ENCODE peak calls at places on chromosomes 7 and 10, in five cellular contexts. L is OCI-LY7; Z is heart right ventricle; Q is CD4-positive, alpha-beta memory T cell; J is endothelial cell of umbilical vein. Y is an unnamed sample.
A peak's percentile ranks its signal among the peaks of the same experiment; 100 is the strongest.

GRCh38 chr7:96034940-96035727 is 262.8 kb downstream of the DYNC1I1 start:
- DNase-seq in L (no peak), Z (no peak), Q (no peak), J (no peak), Y (no peak)

GRCh38 chr7:51455948-51456347 is 139.3 kb upstream of the COBL start:
- DNase-seq in L (no peak), Z (no peak), Q (no peak), J (no peak), Y (no peak)

GRCh38 chr7:34075976-34076375 is 170.6 kb downstream of the BMPER start:
- DNase-seq in L (no peak), Z (no peak), Q (no peak), J (no peak), Y (no peak)

GRCh38 chr7:17939670-17940301 is 508 bp downstream of the SNX13 start:
- DNase-seq in L (peak; percentile 44), Z (peak; percentile 38), Q (no peak), J (peak; percentile 73), Y (no peak)

GRCh38 chr10:110609592-110609991 is 34.5 kb upstream of the RBM20 start:
- DNase-seq in L (peak; percentile 23), Z (no peak), Q (no peak), J (peak; percentile 6), Y (no peak)

GRCh38 chr10:1715821-1716220 is 21.5 kb downstream of the ADARB2 start:
- DNase-seq in L (peak; percentile 52), Z (no peak), Q (no peak), J (no peak), Y (no peak)

GRCh38 chr10:80357000-80357803 is 621 bp downstream of the DYDC2 start:
- DNase-seq in L (no peak), Z (peak; percentile 8), Q (no peak), J (no peak), Y (no peak)

GRCh38 chr10:29895436-29895835 is 163.9 kb downstream of the JCAD start:
- DNase-seq in L (no peak), Z (peak; percentile 59), Q (no peak), J (peak; percentile 98), Y (no peak)

GRCh38 chr7:119351320-119351719 is 921.7 kb upstream of the KCND2 start:
- DNase-seq in L (no peak), Z (no peak), Q (no peak), J (no peak), Y (no peak)

GRCh38 chr7:15854841-15855576 is 168.5 kb upstream of the MEOX2 start:
- DNase-seq in L (no peak), Z (no peak), Q (no peak), J (peak; percentile 84), Y (no peak)

GRCh38 chr7:80018941-80019808 is 115.5 kb upstream of the GNAI1 start:
- DNase-seq in L (peak; percentile 53), Z (no peak), Q (no peak), J (peak; percentile 55), Y (peak; percentile 9)

GRCh38 chr7:141231018-141231792 is 157.3 kb downstream of the TMEM178B start:
- DNase-seq in L (no peak), Z (peak; percentile 38), Q (no peak), J (no peak), Y (no peak)

GRCh38 chr7:92279429-92280031 is 33.8 kb downstream of the ANKIB1 start:
- DNase-seq in L (no peak), Z (no peak), Q (no peak), J (no peak), Y (no peak)

GRCh38 chr10:99609186-99609585 is 11.1 kb downstream of the SLC25A28 start:
- DNase-seq in L (no peak), Z (no peak), Q (no peak), J (no peak), Y (no peak)

GRCh38 chr10:124155781-124156401 is 62.5 kb upstream of the CHST15 start:
- DNase-seq in L (no peak), Z (peak; percentile 48), Q (no peak), J (peak; percentile 62), Y (no peak)

DNA sequence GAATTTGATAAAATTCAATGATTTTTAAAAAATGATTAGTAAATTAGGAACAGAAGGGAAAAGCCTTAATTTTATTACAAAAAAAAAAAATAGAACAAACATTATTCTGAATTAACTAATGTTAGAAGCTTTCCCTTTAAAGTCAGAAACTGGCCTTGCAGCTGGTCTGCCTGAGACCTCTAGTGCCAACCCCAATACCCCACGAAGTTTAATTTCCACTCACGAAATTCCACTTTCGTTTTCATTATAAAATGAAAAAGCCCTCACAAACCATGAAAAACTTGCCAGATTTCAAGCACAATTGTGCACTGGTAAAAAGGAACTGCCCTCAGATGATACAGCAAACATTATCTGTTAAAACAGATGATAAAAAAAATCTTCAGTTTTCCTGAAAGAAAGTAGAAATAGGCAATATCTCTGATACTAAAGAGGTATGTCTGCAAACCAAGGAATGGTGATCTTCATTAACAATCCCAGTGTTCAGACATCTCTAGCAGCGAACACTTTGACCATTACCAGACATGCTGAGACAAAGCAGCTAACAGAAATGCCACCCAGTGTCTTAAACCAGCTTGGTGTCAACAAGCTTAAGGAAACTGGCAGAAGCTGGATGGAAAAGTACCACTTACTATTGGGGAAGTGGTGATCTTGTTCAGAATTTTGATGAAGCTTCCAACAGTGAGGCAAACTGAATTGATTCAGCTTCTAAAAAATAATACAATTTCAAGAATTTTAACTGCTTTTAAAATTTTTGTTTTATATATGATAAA is 80.2 kb downstream of the PALS2 start:
- DNase-seq in L (no peak), Z (no peak), Q (no peak), J (peak; percentile 34), Y (no peak)
- H3K4me3 ChIP-seq in L (no peak overlapping the region), Z (peak overlapping the region; percentile 36), Q (no peak overlapping the region), J (no peak overlapping the region), Y (no peak overlapping the region)

GRCh38 chr10:14532473-14533251 is 201.9 kb upstream of the FRMD4A start:
- DNase-seq in L (no peak), Z (no peak), Q (no peak), J (no peak), Y (no peak)
- H3K4me1 ChIP-seq in L (no peaks in the 10 kb centered on the region), Z (no peaks in the 10 kb centered on the region), Q (peaks cover 97% of the 10 kb centered on the region), J (peaks cover 25% of the 10 kb centered on the region), Y (peaks cover 31% of the 10 kb centered on the region)

GRCh38 chr7:88759956-88760515 is 536 bp downstream of the ZNF804B start:
- DNase-seq in L (no peak), Z (no peak), Q (no peak), J (peak; percentile 10), Y (no peak)

GRCh38 chr7:88757371-88757770 is 2.1 kb upstream of the ZNF804B start:
- DNase-seq in L (no peak), Z (no peak), Q (no peak), J (no peak), Y (no peak)

GRCh38 chr7:88756806-88757205 is 2.7 kb upstream of the ZNF804B start:
- DNase-seq in L (no peak), Z (no peak), Q (no peak), J (no peak), Y (no peak)

GRCh38 chr7:88759216-88759955 is at the start of gene ZNF804B:
- DNase-seq in L (no peak), Z (peak; percentile 9), Q (no peak), J (peak; percentile 7), Y (peak; percentile 4)

DNA sequence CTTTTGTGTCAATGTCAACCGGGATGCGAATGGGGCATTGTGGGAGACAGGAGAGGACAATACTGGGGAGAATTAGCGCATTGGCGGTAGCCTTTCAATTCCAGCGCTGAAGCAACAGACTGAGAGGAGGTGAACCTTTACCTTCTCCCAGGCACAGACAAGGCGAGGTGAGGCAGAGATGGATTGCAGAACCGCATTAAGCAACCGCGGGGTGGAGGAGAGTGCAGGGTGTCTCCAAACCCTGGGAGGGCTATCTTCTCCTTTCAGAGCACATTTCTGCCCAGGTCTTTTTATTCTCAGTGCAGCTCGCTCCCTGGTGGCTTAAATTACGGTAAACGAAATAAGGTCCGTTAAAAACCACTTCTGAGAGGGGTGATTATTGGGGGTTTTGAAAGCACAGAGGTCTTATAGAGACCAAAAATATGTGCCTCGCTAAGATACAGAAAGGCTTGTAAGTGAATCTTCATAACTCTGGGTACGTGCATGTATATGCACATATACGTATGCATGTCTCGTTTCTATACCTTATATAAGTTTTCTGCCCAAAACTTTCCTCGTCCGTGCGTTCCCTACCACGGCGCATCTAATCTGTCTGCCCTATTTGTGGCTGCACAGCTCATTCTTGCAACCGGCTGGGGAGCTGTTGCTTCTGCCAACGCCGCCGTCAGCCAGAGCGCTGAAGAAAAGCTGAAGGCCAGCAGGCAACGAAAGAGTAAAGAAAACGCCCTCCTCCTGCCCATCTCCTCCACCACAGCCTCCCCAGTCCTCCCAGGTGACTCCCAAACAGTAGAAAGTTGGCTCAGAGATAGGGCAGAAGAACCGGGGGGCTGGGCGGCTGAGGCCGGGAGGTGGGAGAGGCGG is 915 bp upstream of the ZNF804B start:
- DNase-seq in L (no peak), Z (peak; percentile 20), Q (no peak), J (peak; percentile 34), Y (no peak)
- H3K4me3 ChIP-seq in L (no peak overlapping the region), Z (peak overlapping the region; percentile 58), Q (no peak overlapping the region), J (peak overlapping the region; percentile 2), Y (no peak overlapping the region)

DNA sequence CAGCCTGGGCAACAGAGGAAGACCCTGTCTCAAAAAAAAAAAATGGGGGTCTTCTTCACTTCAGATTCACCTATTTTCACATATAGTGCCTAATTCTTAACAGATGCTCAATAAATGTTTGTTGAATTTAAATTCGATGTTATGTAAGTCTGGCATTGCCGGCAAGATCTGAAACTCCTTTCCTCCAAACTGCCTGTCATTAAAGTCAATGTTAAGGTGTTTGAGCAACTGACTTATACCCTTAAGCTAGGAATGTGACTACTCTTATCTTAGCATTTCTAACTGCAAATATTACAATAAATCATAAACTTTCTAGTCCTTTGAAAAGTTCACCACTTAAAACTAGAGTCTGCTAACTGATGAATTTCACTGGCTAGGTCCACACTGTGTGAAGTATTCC is 95.2 kb downstream of the NRP1 start:
- DNase-seq in L (no peak), Z (no peak), Q (no peak), J (no peak), Y (no peak)
- H3K4me1 ChIP-seq in L (no peaks in the 10 kb centered on the region), Z (peaks cover 30% of the 10 kb centered on the region), Q (no peaks in the 10 kb centered on the region), J (peaks cover 29% of the 10 kb centered on the region), Y (no peaks in the 10 kb centered on the region)

GRCh38 chr10:27258492-27258837 is 17.9 kb upstream of the ACBD5 start:
- DNase-seq in L (no peak), Z (no peak), Q (peak; percentile 9), J (no peak), Y (no peak)
- H3K4me3 ChIP-seq in L (no peak overlapping the region), Z (peak overlapping the region; percentile 57), Q (peak overlapping the region; percentile 55), J (peak overlapping the region; percentile 35), Y (peak overlapping the region; percentile 60)

GRCh38 chr10:71840177-71840711 is 10.8 kb downstream of the PSAP start:
- DNase-seq in L (no peak), Z (peak; percentile 58), Q (no peak), J (peak; percentile 63), Y (no peak)
- H3K4me1 ChIP-seq in L (peaks cover 83% of the 10 kb centered on the region), Z (peaks cover 87% of the 10 kb centered on the region), Q (peaks cover 62% of the 10 kb centered on the region), J (peaks cover 23% of the 10 kb centered on the region), Y (peaks cover 21% of the 10 kb centered on the region)

DNA sequence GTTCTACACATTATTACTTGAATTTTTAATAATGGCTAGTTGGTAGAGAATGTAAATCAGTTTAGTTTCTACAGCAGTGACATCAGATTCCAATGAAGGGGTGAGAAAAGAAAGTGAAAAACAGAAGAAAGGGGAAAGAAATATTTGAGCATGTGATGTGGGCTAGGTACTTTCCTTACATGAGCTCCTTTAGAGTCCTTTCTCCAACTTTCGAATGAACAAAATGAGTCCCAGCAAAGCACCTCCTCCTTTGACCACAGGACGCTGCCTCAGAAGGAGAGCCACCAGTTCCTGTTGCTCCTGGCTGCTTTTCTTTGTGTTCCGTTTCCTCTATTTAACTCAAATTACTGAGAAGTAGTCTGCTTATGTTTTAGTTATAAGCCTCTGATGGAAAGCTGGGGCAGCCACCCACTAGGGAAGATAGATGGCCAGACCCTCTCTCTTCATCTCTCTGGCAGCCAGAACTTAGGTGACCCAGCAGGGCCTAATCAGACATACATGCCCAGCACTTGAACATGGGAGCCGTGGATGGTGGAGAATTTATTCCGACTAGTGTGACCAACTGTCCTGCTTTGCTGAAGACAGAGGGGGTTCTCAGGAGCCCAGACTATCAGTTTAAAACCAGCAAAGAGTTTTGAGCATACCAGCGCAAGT is 82.4 kb upstream of the NME8 start:
- DNase-seq in L (no peak), Z (no peak), Q (no peak), J (no peak), Y (no peak)
- H3K4me3 ChIP-seq in L (no peak overlapping the region), Z (no peak overlapping the region), Q (no peak overlapping the region), J (no peak overlapping the region), Y (no peak overlapping the region)